ENCODE peak calls at places on chromosomes 5 and 9, in nine cellular contexts. N is Caco-2, A is astrocyte of the spinal cord, Z is NB4, T is fibroblast of lung, P is AG09309, G is tibial artery, M is neural progenitor cell, W is IMR-90. J is an unnamed sample.

GRCh38 chr5:138824516-138824915 is 50.6 kb downstream of the LRRTM2 start:
- DNase-seq in N (no peak), A (no peak), Z (no peak), T (no peak), P (no peak), G (no peak), M (no peak), W (peak), J (no peak)

GRCh38 chr9:97895695-97896332 is 26.5 kb downstream of the TRMO start:
- DNase-seq in N (peak), A (no peak), Z (peak), T (no peak), P (no peak), G (no peak), M (peak), W (peak), J (no peak)

GRCh38 chr9:76438841-76439588 is 20.0 kb upstream of the GCNT1 start:
- DNase-seq in N (no peak), A (no peak), Z (no peak), T (no peak), P (no peak), G (no peak), M (no peak), W (no peak), J (no peak)

GRCh38 chr5:169710675-169711074 is 73.6 kb downstream of the DOCK2 start:
- DNase-seq in N (no peak), A (no peak), Z (no peak), T (no peak), P (no peak), G (no peak), M (no peak), W (no peak), J (no peak)

GRCh38 chr5:126054593-126055347 is 368.4 kb upstream of the GRAMD2B start:
- DNase-seq in N (no peak), A (no peak), Z (no peak), T (no peak), P (no peak), G (no peak), M (no peak), W (no peak), J (no peak)

GRCh38 chr5:171667341-171668096 is 118.1 kb upstream of the SMIM23 start:
- DNase-seq in N (no peak), A (peak), Z (no peak), T (peak), P (peak), G (no peak), M (peak), W (peak), J (peak)

GRCh38 chr5:147391781-147392180 is 118.1 kb downstream of the DPYSL3 start:
- DNase-seq in N (peak), A (peak), Z (peak), T (peak), P (peak), G (peak), M (peak), W (peak), J (peak)

GRCh38 chr5:15718411-15719178 is 218.6 kb downstream of the FBXL7 start:
- DNase-seq in N (no peak), A (peak), Z (no peak), T (no peak), P (no peak), G (no peak), M (no peak), W (no peak), J (no peak)

GRCh38 chr9:97057651-97058050 is 18.7 kb upstream of the CTSV start:
- DNase-seq in N (no peak), A (no peak), Z (no peak), T (no peak), P (no peak), G (no peak), M (no peak), W (no peak), J (no peak)

GRCh38 chr5:127296321-127296720 is 5.7 kb downstream of the MEGF10 start:
- DNase-seq in N (no peak), A (peak), Z (no peak), T (peak), P (no peak), G (no peak), M (no peak), W (peak), J (no peak)

GRCh38 chr5:14185336-14186131 is 42.4 kb downstream of the TRIO start:
- DNase-seq in N (no peak), A (peak), Z (no peak), T (peak), P (no peak), G (no peak), M (no peak), W (peak), J (no peak)

GRCh38 chr9:89978185-89978584 is 373.4 kb downstream of the GADD45G start:
- DNase-seq in N (peak), A (peak), Z (no peak), T (peak), P (no peak), G (no peak), M (peak), W (peak), J (no peak)

GRCh38 chr5:97363577-97363976 is 180.5 kb upstream of the RIOK2 start:
- DNase-seq in N (no peak), A (no peak), Z (no peak), T (no peak), P (no peak), G (no peak), M (no peak), W (no peak), J (no peak)

DNA sequence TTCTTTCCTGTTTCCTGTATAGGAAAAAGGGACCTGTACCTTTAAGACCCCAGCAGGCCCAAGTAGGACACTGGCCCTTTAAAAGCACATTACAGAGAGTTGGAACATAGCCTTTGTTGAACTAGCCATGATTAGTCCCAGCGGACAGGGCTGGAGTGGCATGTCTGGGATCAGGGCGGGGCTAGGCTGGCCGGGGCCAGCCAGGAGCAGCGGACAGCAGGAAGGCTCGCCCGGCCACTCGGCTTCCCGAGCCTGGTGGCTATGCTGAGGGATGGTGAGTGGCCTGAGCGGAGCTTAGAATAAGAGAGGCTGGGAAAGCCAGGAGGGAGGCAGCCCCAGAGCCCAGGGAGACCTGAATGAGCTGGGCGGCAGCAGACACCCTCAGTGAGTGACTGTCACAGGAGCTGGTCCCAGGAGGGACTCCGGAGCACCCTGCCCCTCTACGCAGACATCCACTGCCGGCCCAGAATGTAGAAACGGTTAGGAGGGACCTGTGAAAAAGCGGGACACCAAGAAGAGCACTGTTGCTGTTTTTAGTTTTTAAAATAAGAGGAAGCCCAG is 92.1 kb downstream of the DAB2IP start:
- DNase-seq in N (peak), A (peak), Z (no peak), T (peak), P (peak), G (peak), M (peak), W (peak), J (peak)
- TF ChIP-seq CTCF in N (no peak), A (no peak), Z (no peak), T (no peak), P (no peak), G (peak), M (no peak), W (peak), J (no peak)

DNA sequence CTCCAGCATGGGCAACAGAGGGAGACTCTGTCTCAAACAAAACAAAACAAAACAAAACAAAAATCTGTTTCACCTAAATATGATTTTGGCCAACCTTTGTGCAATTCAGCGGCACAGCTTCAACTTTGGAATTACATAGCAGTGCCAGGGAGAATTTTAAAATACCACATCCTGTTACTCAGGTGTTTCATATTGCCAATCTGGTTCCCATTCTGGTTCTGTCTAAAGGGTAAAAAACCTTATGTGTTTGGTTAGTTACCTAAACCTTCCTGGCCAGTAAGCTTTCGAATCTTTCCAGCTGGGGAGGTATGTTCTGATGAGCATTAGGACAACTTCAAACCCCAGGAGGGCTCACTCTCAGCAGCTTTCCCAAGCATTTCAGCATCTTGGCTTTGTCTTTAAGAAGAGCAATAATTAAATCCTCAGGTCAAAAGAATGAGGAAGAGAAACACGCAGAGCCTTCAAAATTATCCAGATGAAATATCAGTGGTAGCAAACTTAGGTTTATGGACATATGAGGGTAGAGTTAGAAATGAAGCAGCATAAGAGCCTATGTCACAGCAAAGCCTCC is 2.7 kb downstream of the DAB2 start:
- DNase-seq in N (no peak), A (no peak), Z (no peak), T (no peak), P (no peak), G (no peak), M (no peak), W (no peak), J (no peak)
- H3K4me3 ChIP-seq in N (no peak), A (peak), Z (no peak), T (peak), P (peak), G (peak), M (no peak), W (peak), J (peak)

DNA sequence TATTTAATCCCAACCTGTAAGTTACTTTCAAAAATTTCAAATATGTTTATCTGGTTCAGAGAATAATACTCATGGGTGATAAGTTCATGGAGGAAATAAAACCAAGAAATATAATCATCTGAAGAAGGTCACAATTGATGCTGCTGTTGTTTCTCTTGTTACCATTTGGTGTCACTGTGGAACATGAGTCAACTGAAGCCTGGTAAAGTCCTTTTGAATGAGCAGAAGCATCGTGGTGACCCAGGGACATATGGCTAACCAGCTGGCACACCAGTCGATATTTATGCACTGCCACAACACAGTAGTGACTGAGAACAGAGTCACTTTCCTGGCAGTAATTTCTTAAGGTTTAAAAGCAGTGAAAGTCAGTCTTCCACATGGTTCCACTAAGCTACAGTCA is 612.9 kb upstream of the TLE4 start:
- DNase-seq in N (no peak), A (no peak), Z (peak), T (no peak), P (no peak), G (no peak), M (no peak), W (no peak), J (no peak)
- TF ChIP-seq CTCF in N (no peak), A (peak), Z (peak), T (no peak), P (no peak), G (no peak), M (peak), W (no peak), J (peak)

DNA sequence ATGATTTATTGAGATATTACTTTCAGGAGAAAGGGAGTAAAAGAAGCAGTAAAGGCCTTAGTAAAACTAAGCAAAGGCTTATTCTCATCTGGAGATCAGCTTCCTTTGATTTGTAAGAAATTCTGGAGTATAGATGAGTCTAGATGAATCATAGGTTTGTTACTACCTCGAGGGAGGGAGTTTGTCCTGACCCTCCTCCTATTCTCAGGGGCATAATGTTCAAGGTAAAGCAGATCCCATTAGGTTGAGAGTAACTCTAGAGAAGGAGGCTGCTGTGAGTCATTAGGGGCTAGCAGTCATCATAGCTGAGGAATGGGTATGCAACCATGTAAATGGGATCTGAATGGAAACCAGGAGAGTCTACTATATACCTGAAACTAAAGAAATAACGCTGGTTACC is 155.5 kb upstream of the MOCS2 start:
- DNase-seq in N (no peak), A (no peak), Z (no peak), T (no peak), P (no peak), G (no peak), M (no peak), W (peak), J (no peak)
- H3K4me3 ChIP-seq in N (no peak), A (no peak), Z (no peak), T (no peak), P (no peak), G (no peak), M (no peak), W (no peak), J (no peak)

DNA sequence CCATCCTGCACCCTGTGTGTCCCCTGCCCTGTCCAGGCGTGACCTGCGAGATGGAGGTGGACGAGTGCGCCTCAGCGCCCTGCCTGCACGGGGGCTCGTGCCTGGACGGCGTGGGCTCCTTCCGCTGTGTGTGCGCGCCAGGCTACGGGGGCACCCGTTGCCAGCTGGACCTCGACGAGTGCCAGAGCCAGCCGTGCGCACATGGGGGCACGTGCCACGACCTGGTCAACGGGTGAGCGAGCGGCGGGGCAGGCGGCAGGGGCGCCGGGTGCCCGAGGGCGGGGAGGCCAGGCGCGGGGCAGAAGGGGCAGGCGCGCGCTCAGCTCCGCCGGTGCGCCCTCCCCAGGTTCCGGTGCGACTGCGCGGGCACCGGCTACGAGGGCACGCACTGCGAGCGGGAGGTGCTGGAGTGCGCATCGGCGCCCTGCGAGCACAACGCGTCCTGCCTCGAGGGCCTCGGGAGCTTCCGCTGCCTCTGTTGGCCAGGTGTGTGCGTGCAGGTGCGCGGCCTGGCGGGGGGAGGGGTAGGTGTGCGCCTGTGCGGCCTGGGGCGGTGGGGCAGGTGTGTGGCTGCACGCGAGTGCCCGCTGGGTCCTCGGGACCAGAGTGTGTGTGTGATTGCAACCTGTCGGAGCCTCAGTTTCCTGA is 10.0 kb downstream of the CRB2 start:
- DNase-seq in N (no peak), A (no peak), Z (no peak), T (no peak), P (no peak), G (no peak), M (no peak), W (no peak), J (no peak)
- TF ChIP-seq CTCF in N (no peak), A (no peak), Z (no peak), T (no peak), P (no peak), G (no peak), M (no peak), W (no peak), J (no peak)

DNA sequence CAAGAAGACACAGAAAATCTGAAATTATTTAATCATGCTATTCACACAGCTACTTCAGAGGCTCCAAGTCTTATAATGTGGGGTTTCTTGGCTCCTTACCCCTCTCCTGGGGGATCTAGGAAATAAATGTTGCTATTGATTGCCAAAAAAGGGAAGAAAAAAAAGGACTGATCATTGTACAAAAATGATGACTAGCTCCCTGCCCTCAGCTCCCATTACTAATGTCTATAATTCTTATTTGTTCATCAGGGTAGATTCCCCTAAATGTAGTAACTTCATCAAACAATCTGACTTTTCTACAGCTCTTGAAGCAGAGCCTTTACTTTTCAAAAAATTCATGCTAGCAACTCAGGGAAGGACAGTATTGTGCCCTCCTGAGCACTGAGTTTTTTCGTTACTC is 3.3 kb upstream of the SMC5 start:
- DNase-seq in N (no peak), A (peak), Z (no peak), T (peak), P (no peak), G (no peak), M (no peak), W (peak), J (no peak)
- H3K4me3 ChIP-seq in N (no peak), A (peak), Z (no peak), T (peak), P (peak), G (peak), M (no peak), W (peak), J (peak)

GRCh38 chr5:68057186-68057585 is 158.4 kb upstream of the PIK3R1 start:
- DNase-seq in N (peak), A (no peak), Z (no peak), T (no peak), P (no peak), G (no peak), M (no peak), W (no peak), J (no peak)

GRCh38 chr5:68053202-68053601 is 162.4 kb upstream of the PIK3R1 start:
- DNase-seq in N (no peak), A (peak), Z (no peak), T (peak), P (no peak), G (no peak), M (no peak), W (peak), J (no peak)

GRCh38 chr5:68054625-68055024 is 160.9 kb upstream of the PIK3R1 start:
- DNase-seq in N (no peak), A (no peak), Z (no peak), T (no peak), P (no peak), G (no peak), M (peak), W (no peak), J (no peak)

GRCh38 chr5:68060382-68060781 is 155.2 kb upstream of the PIK3R1 start:
- DNase-seq in N (no peak), A (no peak), Z (no peak), T (no peak), P (no peak), G (no peak), M (no peak), W (no peak), J (no peak)

DNA sequence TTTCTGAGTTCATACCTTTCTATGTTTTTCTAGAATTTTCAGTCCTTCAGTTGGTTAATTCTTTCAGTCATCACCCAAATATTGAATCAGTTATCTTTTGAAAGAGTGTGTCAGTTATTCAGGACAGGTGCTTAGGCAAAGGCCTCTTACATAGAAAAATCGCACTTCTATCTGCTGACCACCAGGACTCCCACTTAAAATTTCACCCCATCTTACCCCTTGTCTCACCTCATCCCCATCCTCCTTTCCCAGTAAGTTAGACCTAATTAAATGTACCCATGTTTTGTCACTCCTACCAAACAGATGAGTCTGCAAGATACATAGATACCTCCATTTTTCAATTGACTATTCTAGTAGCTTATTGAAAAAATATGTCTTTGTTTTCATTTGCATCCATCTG is 159.9 kb upstream of the PIK3R1 start:
- DNase-seq in N (no peak), A (no peak), Z (no peak), T (no peak), P (no peak), G (no peak), M (no peak), W (no peak), J (no peak)
- TF ChIP-seq CTCF in N (no peak), A (no peak), Z (no peak), T (no peak), P (no peak), G (no peak), M (peak), W (no peak), J (peak)

DNA sequence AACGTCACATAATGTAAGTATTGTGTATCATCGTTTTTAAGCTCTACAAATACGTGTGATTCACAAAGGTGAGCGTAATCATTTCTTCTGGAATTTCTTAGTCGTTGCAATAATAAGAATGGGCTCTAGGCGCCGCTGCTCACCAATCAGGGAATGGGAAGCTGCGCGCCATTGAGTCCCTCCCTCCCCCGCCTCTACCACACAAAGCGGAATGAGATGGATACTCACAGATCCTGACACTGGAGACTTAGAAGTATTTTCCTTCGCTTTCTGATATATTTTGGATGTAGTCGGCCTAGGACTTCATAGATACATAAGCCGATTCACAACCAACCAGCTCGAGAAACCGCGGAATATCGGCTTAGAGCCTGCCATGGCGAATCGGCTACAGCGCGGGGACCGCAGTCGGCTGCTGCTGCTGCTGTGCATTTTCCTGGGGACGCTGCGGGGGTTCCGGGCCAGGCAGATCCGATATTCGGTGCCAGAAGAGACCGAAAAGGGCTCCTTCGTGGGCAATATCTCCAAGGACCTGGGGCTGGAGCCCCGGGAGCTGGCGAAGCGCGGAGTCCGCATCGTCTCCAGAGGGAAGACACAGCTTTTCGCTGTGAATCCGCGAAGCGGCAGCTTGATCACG is at the start of gene PCDHGA11:
- DNase-seq in N (no peak), A (peak), Z (peak), T (peak), P (no peak), G (no peak), M (peak), W (peak), J (no peak)
- H3K4me3 ChIP-seq in N (no peak), A (peak), Z (peak), T (peak), P (peak), G (peak), M (peak), W (peak), J (peak)